ENCODE peak calls at places on chromosomes 4 and X, in six cellular contexts. One of them, this sample, is unnamed.

GRCh38 chr4:140188975-140189374 is 35.0 kb upstream of the MAML3 start:
- DNase-seq in psoas muscle: peak
- DNase-seq in AG09309: peak
- DNase-seq in gastrocnemius medialis: peak
- DNase-seq in GM06990: no peak
- DNase-seq in cardiac muscle cell: peak
- DNase-seq in this sample: no peak

GRCh38 chr4:20418865-20419451 is 167.3 kb downstream of the SLIT2 start:
- DNase-seq in psoas muscle: no peak
- DNase-seq in AG09309: peak
- DNase-seq in gastrocnemius medialis: no peak
- DNase-seq in GM06990: peak
- DNase-seq in cardiac muscle cell: peak
- DNase-seq in this sample: no peak

GRCh38 chr4:138090145-138090917 is 151.8 kb downstream of the SLC7A11 start:
- DNase-seq in psoas muscle: peak
- DNase-seq in AG09309: peak
- DNase-seq in gastrocnemius medialis: peak
- DNase-seq in GM06990: peak
- DNase-seq in cardiac muscle cell: peak
- DNase-seq in this sample: peak

GRCh38 chr4:90575371-90575770 is 448.2 kb downstream of the CCSER1 start:
- DNase-seq in psoas muscle: no peak
- DNase-seq in AG09309: no peak
- DNase-seq in gastrocnemius medialis: no peak
- DNase-seq in GM06990: no peak
- DNase-seq in cardiac muscle cell: no peak
- DNase-seq in this sample: no peak

GRCh38 chrX:129077384-129077783 is 445.9 kb downstream of the SMARCA1 start:
- DNase-seq in psoas muscle: no peak
- DNase-seq in AG09309: no peak
- DNase-seq in gastrocnemius medialis: no peak
- DNase-seq in GM06990: no peak
- DNase-seq in cardiac muscle cell: no peak
- DNase-seq in this sample: no peak

GRCh38 chrX:1477801-1478458 is 25.2 kb upstream of the ASMTL start:
- DNase-seq in psoas muscle: no peak
- DNase-seq in AG09309: no peak
- DNase-seq in gastrocnemius medialis: no peak
- DNase-seq in GM06990: no peak
- DNase-seq in cardiac muscle cell: no peak
- DNase-seq in this sample: peak

GRCh38 chr4:8176547-8177399 is 18.2 kb upstream of the ABLIM2 start:
- DNase-seq in psoas muscle: no peak
- DNase-seq in AG09309: no peak
- DNase-seq in gastrocnemius medialis: peak
- DNase-seq in GM06990: no peak
- DNase-seq in cardiac muscle cell: peak
- DNase-seq in this sample: peak

GRCh38 chr4:165312506-165312905 is 15.0 kb upstream of the MSMO1 start:
- DNase-seq in psoas muscle: no peak
- DNase-seq in AG09309: no peak
- DNase-seq in gastrocnemius medialis: no peak
- DNase-seq in GM06990: no peak
- DNase-seq in cardiac muscle cell: no peak
- DNase-seq in this sample: no peak

GRCh38 chr4:176287546-176287945 is 18.5 kb upstream of the ASB5 start:
- DNase-seq in psoas muscle: no peak
- DNase-seq in AG09309: no peak
- DNase-seq in gastrocnemius medialis: no peak
- DNase-seq in GM06990: no peak
- DNase-seq in cardiac muscle cell: no peak
- DNase-seq in this sample: no peak

GRCh38 chrX:35166023-35166422 is 223.4 kb downstream of the FAM47B start:
- DNase-seq in psoas muscle: no peak
- DNase-seq in AG09309: no peak
- DNase-seq in gastrocnemius medialis: no peak
- DNase-seq in GM06990: no peak
- DNase-seq in cardiac muscle cell: peak
- DNase-seq in this sample: no peak

GRCh38 chrX:119622356-119623232 is 16.4 kb upstream of the NKRF start:
- DNase-seq in psoas muscle: no peak
- DNase-seq in AG09309: peak
- DNase-seq in gastrocnemius medialis: no peak
- DNase-seq in GM06990: no peak
- DNase-seq in cardiac muscle cell: no peak
- DNase-seq in this sample: no peak

GRCh38 chr4:71732706-71733105 is 51.2 kb downstream of the GC start:
- DNase-seq in psoas muscle: no peak
- DNase-seq in AG09309: no peak
- DNase-seq in gastrocnemius medialis: no peak
- DNase-seq in GM06990: no peak
- DNase-seq in cardiac muscle cell: peak
- DNase-seq in this sample: no peak

GRCh38 chrX:139559383-139560042 is 29.0 kb downstream of the F9 start:
- DNase-seq in psoas muscle: no peak
- DNase-seq in AG09309: peak
- DNase-seq in gastrocnemius medialis: no peak
- DNase-seq in GM06990: peak
- DNase-seq in cardiac muscle cell: peak
- DNase-seq in this sample: no peak

GRCh38 chr4:62622084-62622483 is 1422.0 kb downstream of the ADGRL3 start:
- DNase-seq in psoas muscle: no peak
- DNase-seq in AG09309: no peak
- DNase-seq in gastrocnemius medialis: no peak
- DNase-seq in GM06990: no peak
- DNase-seq in cardiac muscle cell: no peak
- DNase-seq in this sample: no peak

GRCh38 chrX:30967516-30967915 is 78.5 kb upstream of the TAB3 start:
- DNase-seq in psoas muscle: no peak
- DNase-seq in AG09309: no peak
- DNase-seq in gastrocnemius medialis: no peak
- DNase-seq in GM06990: no peak
- DNase-seq in cardiac muscle cell: no peak
- DNase-seq in this sample: no peak

GRCh38 chr4:184097240-184097619 is 120.4 kb downstream of the ENPP6 start:
- DNase-seq in psoas muscle: peak
- DNase-seq in AG09309: no peak
- DNase-seq in gastrocnemius medialis: peak
- DNase-seq in GM06990: peak
- DNase-seq in cardiac muscle cell: no peak
- DNase-seq in this sample: peak

GRCh38 chr4:3702551-3703221 is 63.5 kb upstream of the ADRA2C start:
- DNase-seq in psoas muscle: no peak
- DNase-seq in AG09309: no peak
- DNase-seq in gastrocnemius medialis: no peak
- DNase-seq in GM06990: no peak
- DNase-seq in cardiac muscle cell: no peak
- DNase-seq in this sample: no peak

GRCh38 chr4:6471303-6472007 is 959 bp downstream of the PPP2R2C start:
- DNase-seq in psoas muscle: no peak
- DNase-seq in AG09309: no peak
- DNase-seq in gastrocnemius medialis: no peak
- DNase-seq in GM06990: no peak
- DNase-seq in cardiac muscle cell: no peak
- DNase-seq in this sample: no peak

GRCh38 chr4:102439835-102440234 is 61.3 kb upstream of the NFKB1 start:
- DNase-seq in psoas muscle: no peak
- DNase-seq in AG09309: peak
- DNase-seq in gastrocnemius medialis: no peak
- DNase-seq in GM06990: no peak
- DNase-seq in cardiac muscle cell: peak
- DNase-seq in this sample: no peak

GRCh38 chr4:85932371-85933305 is 427.2 kb downstream of the MAPK10 start:
- DNase-seq in psoas muscle: peak
- DNase-seq in AG09309: no peak
- DNase-seq in gastrocnemius medialis: no peak
- DNase-seq in GM06990: no peak
- DNase-seq in cardiac muscle cell: peak
- DNase-seq in this sample: no peak

GRCh38 chrX:151680805-151681204 is 14.5 kb upstream of the PRRG3 start:
- DNase-seq in psoas muscle: no peak
- DNase-seq in AG09309: no peak
- DNase-seq in gastrocnemius medialis: peak
- DNase-seq in GM06990: peak
- DNase-seq in cardiac muscle cell: peak
- DNase-seq in this sample: no peak

GRCh38 chr4:108060164-108060563 is 70.5 kb downstream of the HADH start:
- DNase-seq in psoas muscle: no peak
- DNase-seq in AG09309: peak
- DNase-seq in gastrocnemius medialis: no peak
- DNase-seq in GM06990: no peak
- DNase-seq in cardiac muscle cell: peak
- DNase-seq in this sample: no peak

GRCh38 chr4:108055787-108056186 is 66.1 kb downstream of the HADH start:
- DNase-seq in psoas muscle: no peak
- DNase-seq in AG09309: no peak
- DNase-seq in gastrocnemius medialis: no peak
- DNase-seq in GM06990: no peak
- DNase-seq in cardiac muscle cell: no peak
- DNase-seq in this sample: no peak

GRCh38 chr4:108060686-108061321 is 71.1 kb downstream of the HADH start:
- DNase-seq in psoas muscle: no peak
- DNase-seq in AG09309: no peak
- DNase-seq in gastrocnemius medialis: no peak
- DNase-seq in GM06990: no peak
- DNase-seq in cardiac muscle cell: no peak
- DNase-seq in this sample: no peak

GRCh38 chr4:108056418-108056817 is 66.7 kb downstream of the HADH start:
- DNase-seq in psoas muscle: no peak
- DNase-seq in AG09309: no peak
- DNase-seq in gastrocnemius medialis: no peak
- DNase-seq in GM06990: no peak
- DNase-seq in cardiac muscle cell: no peak
- DNase-seq in this sample: no peak

DNA sequence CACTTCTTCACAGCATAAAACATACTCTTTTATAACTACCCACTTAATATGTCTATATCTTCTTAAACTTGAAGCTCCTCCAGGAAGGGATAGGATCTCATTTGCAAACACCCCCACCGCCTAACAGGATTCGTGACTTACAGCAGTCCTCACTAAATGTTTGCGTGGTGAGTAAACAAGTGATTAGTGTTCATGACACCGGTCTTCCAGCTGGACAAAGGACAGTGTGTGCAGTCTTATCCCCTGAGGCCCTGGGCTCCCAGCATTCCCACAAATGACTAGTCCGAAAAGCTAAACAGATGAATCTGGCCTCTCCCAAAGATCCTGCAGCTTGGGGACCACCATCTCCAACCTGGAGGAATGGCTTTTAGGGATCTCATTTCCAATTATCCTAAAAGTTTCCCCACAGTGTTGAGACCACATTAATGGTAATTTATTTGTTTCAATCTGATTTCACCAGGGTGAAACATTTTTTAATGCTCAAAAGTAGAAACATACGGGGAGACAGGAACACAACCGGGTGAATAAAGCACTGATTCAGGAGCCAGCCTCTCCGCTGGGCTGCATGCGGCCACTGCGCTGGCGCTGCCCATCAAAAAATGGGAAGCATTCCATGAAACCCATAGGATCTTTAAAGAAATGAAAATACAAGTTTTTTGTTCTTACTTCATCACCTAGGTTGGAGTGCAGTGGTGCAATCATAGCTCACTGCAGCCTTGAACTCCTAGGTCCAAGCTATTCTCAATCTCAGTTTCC is 69.2 kb downstream of the HADH start:
- DNase-seq in psoas muscle: no peak
- DNase-seq in AG09309: no peak
- DNase-seq in gastrocnemius medialis: no peak
- DNase-seq in GM06990: no peak
- DNase-seq in cardiac muscle cell: no peak
- DNase-seq in this sample: no peak
- TF ChIP-seq CTCF in psoas muscle: no peak
- TF ChIP-seq CTCF in AG09309: no peak
- TF ChIP-seq CTCF in gastrocnemius medialis: no peak
- TF ChIP-seq CTCF in GM06990: no peak
- TF ChIP-seq CTCF in cardiac muscle cell: no peak
- TF ChIP-seq CTCF in this sample: no peak

GRCh38 chr4:56469489-56470210 is 2.2 kb downstream of the SRP72 start:
- DNase-seq in psoas muscle: no peak
- DNase-seq in AG09309: no peak
- DNase-seq in gastrocnemius medialis: no peak
- DNase-seq in GM06990: no peak
- DNase-seq in cardiac muscle cell: no peak
- DNase-seq in this sample: no peak
- H3K4me3 ChIP-seq in psoas muscle: peak
- H3K4me3 ChIP-seq in AG09309: no peak
- H3K4me3 ChIP-seq in gastrocnemius medialis: no peak
- H3K4me3 ChIP-seq in GM06990: no peak
- H3K4me3 ChIP-seq in cardiac muscle cell: peak
- H3K4me3 ChIP-seq in this sample: no peak

DNA sequence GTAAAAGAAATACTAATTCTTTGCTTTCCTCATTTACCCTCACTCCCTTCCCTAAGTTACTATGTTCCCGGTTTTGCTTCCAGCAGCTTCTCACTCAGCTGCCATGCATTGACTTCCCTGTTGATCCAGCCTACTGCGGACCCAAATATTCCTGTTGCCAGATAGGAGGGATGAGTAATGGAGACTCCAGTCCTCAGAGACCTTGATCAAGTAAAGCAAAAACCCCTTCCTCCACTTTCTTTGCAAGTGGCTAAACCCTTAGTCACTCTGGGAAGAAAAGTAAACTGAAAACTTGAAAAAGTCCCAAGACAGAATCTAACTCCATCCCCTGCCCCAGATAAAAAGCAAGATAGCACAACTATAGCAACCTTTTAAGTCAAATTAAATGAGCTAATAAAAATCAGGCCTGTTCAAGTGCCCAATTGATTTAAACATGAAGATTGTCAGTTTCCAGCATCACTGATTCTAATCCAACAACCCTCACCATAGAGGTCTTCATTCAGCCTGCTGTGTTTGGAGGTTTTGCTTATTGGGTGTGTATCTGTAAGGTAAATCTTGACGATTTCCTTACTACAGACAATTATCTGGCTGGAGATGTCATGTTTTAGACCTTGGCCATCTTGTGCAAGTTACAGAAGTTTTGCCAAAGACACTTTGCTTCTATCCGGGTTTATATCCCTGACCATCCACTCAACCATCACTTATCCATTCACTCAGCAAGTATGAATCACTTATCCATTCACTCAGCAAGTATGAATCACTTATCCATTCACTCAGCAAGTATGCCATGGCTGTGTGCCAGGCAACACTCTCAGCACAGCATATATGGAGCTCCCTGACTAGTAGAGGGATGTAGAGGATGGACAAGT is 17.6 kb downstream of the FGFBP1 start:
- DNase-seq in psoas muscle: peak
- DNase-seq in AG09309: peak
- DNase-seq in gastrocnemius medialis: no peak
- DNase-seq in GM06990: no peak
- DNase-seq in cardiac muscle cell: peak
- DNase-seq in this sample: peak
- TF ChIP-seq CTCF in psoas muscle: no peak
- TF ChIP-seq CTCF in AG09309: no peak
- TF ChIP-seq CTCF in gastrocnemius medialis: no peak
- TF ChIP-seq CTCF in GM06990: no peak
- TF ChIP-seq CTCF in cardiac muscle cell: no peak
- TF ChIP-seq CTCF in this sample: no peak

DNA sequence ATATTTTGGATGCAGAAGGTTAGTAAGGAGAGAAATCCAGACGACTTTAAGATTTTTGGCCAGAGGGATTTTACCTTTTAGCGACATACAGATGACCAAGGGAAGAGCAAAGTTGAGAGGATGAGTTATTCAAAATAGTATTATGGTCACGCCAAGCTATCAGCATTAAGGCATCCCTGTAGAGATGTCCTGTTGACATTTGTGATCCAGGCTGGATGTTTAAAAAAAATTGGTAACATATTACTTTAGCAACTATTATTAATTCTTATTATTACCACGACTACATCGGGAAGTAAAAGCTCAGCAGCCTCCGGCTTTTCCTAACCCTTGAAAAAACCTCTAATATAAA is 562 bp upstream of the OSTC start:
- DNase-seq in psoas muscle: no peak
- DNase-seq in AG09309: no peak
- DNase-seq in gastrocnemius medialis: no peak
- DNase-seq in GM06990: no peak
- DNase-seq in cardiac muscle cell: no peak
- DNase-seq in this sample: no peak
- H3K4me3 ChIP-seq in psoas muscle: peak
- H3K4me3 ChIP-seq in AG09309: peak
- H3K4me3 ChIP-seq in gastrocnemius medialis: peak
- H3K4me3 ChIP-seq in GM06990: peak
- H3K4me3 ChIP-seq in cardiac muscle cell: peak
- H3K4me3 ChIP-seq in this sample: peak